ENCODE peak calls at places on chromosomes 6 and 20, in seven cellular contexts. One of them, this sample, is unnamed.

GRCh38 chr6:80003841-80004198 is 629 bp upstream of the TTK start:
- DNase-seq in omental fat pad: no peak
- DNase-seq in Right ventricle myocardium inferior: peak; percentile 60
- DNase-seq in stimulated activated CD4-positive, alpha-beta T cell treated with anti-CD3 and anti-CD28 coated beads, Interleukin-1b, Interleukin-23, amount 100 ng/mL, for 48 hours: peak; percentile 8
- DNase-seq in ecto neural progenitor cell: peak; percentile 52
- DNase-seq in NCI-H2171 treated with DMSO at 0.1 percent for 48 hours: peak; percentile 87
- DNase-seq in right cardiac atrium: peak; percentile 61
- DNase-seq in this sample: no peak

GRCh38 chr6:147040041-147040440 is 164.2 kb upstream of the STXBP5 start:
- DNase-seq in omental fat pad: no peak
- DNase-seq in Right ventricle myocardium inferior: no peak
- DNase-seq in stimulated activated CD4-positive, alpha-beta T cell treated with anti-CD3 and anti-CD28 coated beads, Interleukin-1b, Interleukin-23, amount 100 ng/mL, for 48 hours: no peak
- DNase-seq in ecto neural progenitor cell: no peak
- DNase-seq in NCI-H2171 treated with DMSO at 0.1 percent for 48 hours: no peak
- DNase-seq in right cardiac atrium: no peak
- DNase-seq in this sample: no peak

GRCh38 chr20:59631751-59632380 is 27.5 kb downstream of the PHACTR3 start:
- DNase-seq in omental fat pad: no peak
- DNase-seq in Right ventricle myocardium inferior: no peak
- DNase-seq in stimulated activated CD4-positive, alpha-beta T cell treated with anti-CD3 and anti-CD28 coated beads, Interleukin-1b, Interleukin-23, amount 100 ng/mL, for 48 hours: no peak
- DNase-seq in ecto neural progenitor cell: no peak
- DNase-seq in NCI-H2171 treated with DMSO at 0.1 percent for 48 hours: no peak
- DNase-seq in right cardiac atrium: no peak
- DNase-seq in this sample: no peak

GRCh38 chr6:142756215-142756630 is 188.8 kb downstream of the HIVEP2 start:
- DNase-seq in omental fat pad: no peak
- DNase-seq in Right ventricle myocardium inferior: no peak
- DNase-seq in stimulated activated CD4-positive, alpha-beta T cell treated with anti-CD3 and anti-CD28 coated beads, Interleukin-1b, Interleukin-23, amount 100 ng/mL, for 48 hours: no peak
- DNase-seq in ecto neural progenitor cell: no peak
- DNase-seq in NCI-H2171 treated with DMSO at 0.1 percent for 48 hours: no peak
- DNase-seq in right cardiac atrium: peak; percentile 39
- DNase-seq in this sample: no peak

GRCh38 chr6:158536084-158536890 is 23.6 kb upstream of the TMEM181 start:
- DNase-seq in omental fat pad: peak; percentile 46
- DNase-seq in Right ventricle myocardium inferior: no peak
- DNase-seq in stimulated activated CD4-positive, alpha-beta T cell treated with anti-CD3 and anti-CD28 coated beads, Interleukin-1b, Interleukin-23, amount 100 ng/mL, for 48 hours: peak; percentile 56
- DNase-seq in ecto neural progenitor cell: peak; percentile 88
- DNase-seq in NCI-H2171 treated with DMSO at 0.1 percent for 48 hours: peak; percentile 75
- DNase-seq in right cardiac atrium: peak; percentile 92
- DNase-seq in this sample: peak; percentile 84

GRCh38 chr20:41719151-41719550 is 101.0 kb upstream of the CHD6 start:
- DNase-seq in omental fat pad: no peak
- DNase-seq in Right ventricle myocardium inferior: no peak
- DNase-seq in stimulated activated CD4-positive, alpha-beta T cell treated with anti-CD3 and anti-CD28 coated beads, Interleukin-1b, Interleukin-23, amount 100 ng/mL, for 48 hours: no peak
- DNase-seq in ecto neural progenitor cell: no peak
- DNase-seq in NCI-H2171 treated with DMSO at 0.1 percent for 48 hours: no peak
- DNase-seq in right cardiac atrium: no peak
- DNase-seq in this sample: no peak

GRCh38 chr6:129946439-129947140 is 71.8 kb upstream of the L3MBTL3 start:
- DNase-seq in omental fat pad: no peak
- DNase-seq in Right ventricle myocardium inferior: no peak
- DNase-seq in stimulated activated CD4-positive, alpha-beta T cell treated with anti-CD3 and anti-CD28 coated beads, Interleukin-1b, Interleukin-23, amount 100 ng/mL, for 48 hours: no peak
- DNase-seq in ecto neural progenitor cell: no peak
- DNase-seq in NCI-H2171 treated with DMSO at 0.1 percent for 48 hours: no peak
- DNase-seq in right cardiac atrium: no peak
- DNase-seq in this sample: no peak

GRCh38 chr6:112501705-112502104 is 154.6 kb downstream of the RFPL4B start:
- DNase-seq in omental fat pad: no peak
- DNase-seq in Right ventricle myocardium inferior: no peak
- DNase-seq in stimulated activated CD4-positive, alpha-beta T cell treated with anti-CD3 and anti-CD28 coated beads, Interleukin-1b, Interleukin-23, amount 100 ng/mL, for 48 hours: no peak
- DNase-seq in ecto neural progenitor cell: peak; percentile 72
- DNase-seq in NCI-H2171 treated with DMSO at 0.1 percent for 48 hours: peak; percentile 87
- DNase-seq in right cardiac atrium: peak; percentile 47
- DNase-seq in this sample: peak; percentile 19

GRCh38 chr20:22499475-22500174 is 84.7 kb downstream of the FOXA2 start:
- DNase-seq in omental fat pad: no peak
- DNase-seq in Right ventricle myocardium inferior: no peak
- DNase-seq in stimulated activated CD4-positive, alpha-beta T cell treated with anti-CD3 and anti-CD28 coated beads, Interleukin-1b, Interleukin-23, amount 100 ng/mL, for 48 hours: no peak
- DNase-seq in ecto neural progenitor cell: no peak
- DNase-seq in NCI-H2171 treated with DMSO at 0.1 percent for 48 hours: no peak
- DNase-seq in right cardiac atrium: no peak
- DNase-seq in this sample: no peak

GRCh38 chr6:150410906-150411305 is 42.1 kb downstream of the IYD start:
- DNase-seq in omental fat pad: no peak
- DNase-seq in Right ventricle myocardium inferior: no peak
- DNase-seq in stimulated activated CD4-positive, alpha-beta T cell treated with anti-CD3 and anti-CD28 coated beads, Interleukin-1b, Interleukin-23, amount 100 ng/mL, for 48 hours: no peak
- DNase-seq in ecto neural progenitor cell: no peak
- DNase-seq in NCI-H2171 treated with DMSO at 0.1 percent for 48 hours: no peak
- DNase-seq in right cardiac atrium: no peak
- DNase-seq in this sample: no peak

GRCh38 chr6:141105481-141105880 is 1027.2 kb upstream of the GJE1 start:
- DNase-seq in omental fat pad: no peak
- DNase-seq in Right ventricle myocardium inferior: no peak
- DNase-seq in stimulated activated CD4-positive, alpha-beta T cell treated with anti-CD3 and anti-CD28 coated beads, Interleukin-1b, Interleukin-23, amount 100 ng/mL, for 48 hours: no peak
- DNase-seq in ecto neural progenitor cell: peak; percentile 68
- DNase-seq in NCI-H2171 treated with DMSO at 0.1 percent for 48 hours: peak; percentile 46
- DNase-seq in right cardiac atrium: no peak
- DNase-seq in this sample: no peak

GRCh38 chr20:45111799-45112471 is 3.0 kb downstream of the WFDC5 start:
- DNase-seq in omental fat pad: no peak
- DNase-seq in Right ventricle myocardium inferior: no peak
- DNase-seq in stimulated activated CD4-positive, alpha-beta T cell treated with anti-CD3 and anti-CD28 coated beads, Interleukin-1b, Interleukin-23, amount 100 ng/mL, for 48 hours: no peak
- DNase-seq in ecto neural progenitor cell: no peak
- DNase-seq in NCI-H2171 treated with DMSO at 0.1 percent for 48 hours: no peak
- DNase-seq in right cardiac atrium: no peak
- DNase-seq in this sample: no peak

GRCh38 chr20:50070361-50070760 is 42.6 kb downstream of the UBE2V1 start:
- DNase-seq in omental fat pad: no peak
- DNase-seq in Right ventricle myocardium inferior: no peak
- DNase-seq in stimulated activated CD4-positive, alpha-beta T cell treated with anti-CD3 and anti-CD28 coated beads, Interleukin-1b, Interleukin-23, amount 100 ng/mL, for 48 hours: no peak
- DNase-seq in ecto neural progenitor cell: no peak
- DNase-seq in NCI-H2171 treated with DMSO at 0.1 percent for 48 hours: no peak
- DNase-seq in right cardiac atrium: no peak
- DNase-seq in this sample: no peak

GRCh38 chr6:112198582-112198981 is 55.8 kb downstream of the LAMA4 start:
- DNase-seq in omental fat pad: no peak
- DNase-seq in Right ventricle myocardium inferior: no peak
- DNase-seq in stimulated activated CD4-positive, alpha-beta T cell treated with anti-CD3 and anti-CD28 coated beads, Interleukin-1b, Interleukin-23, amount 100 ng/mL, for 48 hours: no peak
- DNase-seq in ecto neural progenitor cell: no peak
- DNase-seq in NCI-H2171 treated with DMSO at 0.1 percent for 48 hours: no peak
- DNase-seq in right cardiac atrium: no peak
- DNase-seq in this sample: no peak

GRCh38 chr20:5996765-5997164 is 46.3 kb downstream of the MCM8 start:
- DNase-seq in omental fat pad: no peak
- DNase-seq in Right ventricle myocardium inferior: no peak
- DNase-seq in stimulated activated CD4-positive, alpha-beta T cell treated with anti-CD3 and anti-CD28 coated beads, Interleukin-1b, Interleukin-23, amount 100 ng/mL, for 48 hours: peak; percentile 36
- DNase-seq in ecto neural progenitor cell: no peak
- DNase-seq in NCI-H2171 treated with DMSO at 0.1 percent for 48 hours: no peak
- DNase-seq in right cardiac atrium: no peak
- DNase-seq in this sample: no peak

GRCh38 chr20:366042-366718 is 14.4 kb upstream of the TRIB3 start:
- DNase-seq in omental fat pad: no peak
- DNase-seq in Right ventricle myocardium inferior: no peak
- DNase-seq in stimulated activated CD4-positive, alpha-beta T cell treated with anti-CD3 and anti-CD28 coated beads, Interleukin-1b, Interleukin-23, amount 100 ng/mL, for 48 hours: no peak
- DNase-seq in ecto neural progenitor cell: no peak
- DNase-seq in NCI-H2171 treated with DMSO at 0.1 percent for 48 hours: peak; percentile 71
- DNase-seq in right cardiac atrium: no peak
- DNase-seq in this sample: no peak

GRCh38 chr6:36695414-36695813 is 2.2 kb upstream of the RAB44 start:
- DNase-seq in omental fat pad: no peak
- DNase-seq in Right ventricle myocardium inferior: no peak
- DNase-seq in stimulated activated CD4-positive, alpha-beta T cell treated with anti-CD3 and anti-CD28 coated beads, Interleukin-1b, Interleukin-23, amount 100 ng/mL, for 48 hours: no peak
- DNase-seq in ecto neural progenitor cell: no peak
- DNase-seq in NCI-H2171 treated with DMSO at 0.1 percent for 48 hours: no peak
- DNase-seq in right cardiac atrium: no peak
- DNase-seq in this sample: no peak

GRCh38 chr6:38477680-38478260 is 162.0 kb downstream of the BTBD9 start:
- DNase-seq in omental fat pad: no peak
- DNase-seq in Right ventricle myocardium inferior: no peak
- DNase-seq in stimulated activated CD4-positive, alpha-beta T cell treated with anti-CD3 and anti-CD28 coated beads, Interleukin-1b, Interleukin-23, amount 100 ng/mL, for 48 hours: no peak
- DNase-seq in ecto neural progenitor cell: no peak
- DNase-seq in NCI-H2171 treated with DMSO at 0.1 percent for 48 hours: no peak
- DNase-seq in right cardiac atrium: no peak
- DNase-seq in this sample: no peak

GRCh38 chr6:6656287-6656686 is 67.8 kb downstream of the LY86 start:
- DNase-seq in omental fat pad: no peak
- DNase-seq in Right ventricle myocardium inferior: no peak
- DNase-seq in stimulated activated CD4-positive, alpha-beta T cell treated with anti-CD3 and anti-CD28 coated beads, Interleukin-1b, Interleukin-23, amount 100 ng/mL, for 48 hours: no peak
- DNase-seq in ecto neural progenitor cell: no peak
- DNase-seq in NCI-H2171 treated with DMSO at 0.1 percent for 48 hours: no peak
- DNase-seq in right cardiac atrium: no peak
- DNase-seq in this sample: no peak

GRCh38 chr6:21134401-21134800 is 459.1 kb upstream of the SOX4 start:
- DNase-seq in omental fat pad: no peak
- DNase-seq in Right ventricle myocardium inferior: no peak
- DNase-seq in stimulated activated CD4-positive, alpha-beta T cell treated with anti-CD3 and anti-CD28 coated beads, Interleukin-1b, Interleukin-23, amount 100 ng/mL, for 48 hours: no peak
- DNase-seq in ecto neural progenitor cell: no peak
- DNase-seq in NCI-H2171 treated with DMSO at 0.1 percent for 48 hours: no peak
- DNase-seq in right cardiac atrium: no peak
- DNase-seq in this sample: no peak

GRCh38 chr6:50791900-50792508 is 26.7 kb upstream of the TFAP2B start:
- DNase-seq in omental fat pad: no peak
- DNase-seq in Right ventricle myocardium inferior: no peak
- DNase-seq in stimulated activated CD4-positive, alpha-beta T cell treated with anti-CD3 and anti-CD28 coated beads, Interleukin-1b, Interleukin-23, amount 100 ng/mL, for 48 hours: no peak
- DNase-seq in ecto neural progenitor cell: no peak
- DNase-seq in NCI-H2171 treated with DMSO at 0.1 percent for 48 hours: peak; percentile 27
- DNase-seq in right cardiac atrium: no peak
- DNase-seq in this sample: no peak

GRCh38 chr6:5325173-5325572 is 63.9 kb downstream of the FARS2 start:
- DNase-seq in omental fat pad: no peak
- DNase-seq in Right ventricle myocardium inferior: no peak
- DNase-seq in stimulated activated CD4-positive, alpha-beta T cell treated with anti-CD3 and anti-CD28 coated beads, Interleukin-1b, Interleukin-23, amount 100 ng/mL, for 48 hours: no peak
- DNase-seq in ecto neural progenitor cell: no peak
- DNase-seq in NCI-H2171 treated with DMSO at 0.1 percent for 48 hours: no peak
- DNase-seq in right cardiac atrium: no peak
- DNase-seq in this sample: no peak

GRCh38 chr20:6075428-6076219 is 21.8 kb upstream of the LRRN4 start:
- DNase-seq in omental fat pad: no peak
- DNase-seq in Right ventricle myocardium inferior: no peak
- DNase-seq in stimulated activated CD4-positive, alpha-beta T cell treated with anti-CD3 and anti-CD28 coated beads, Interleukin-1b, Interleukin-23, amount 100 ng/mL, for 48 hours: no peak
- DNase-seq in ecto neural progenitor cell: no peak
- DNase-seq in NCI-H2171 treated with DMSO at 0.1 percent for 48 hours: peak; percentile 77
- DNase-seq in right cardiac atrium: peak; percentile 73
- DNase-seq in this sample: peak; percentile 54

GRCh38 chr6:13528777-13529343 is 41.5 kb upstream of the GFOD1 start:
- DNase-seq in omental fat pad: no peak
- DNase-seq in Right ventricle myocardium inferior: no peak
- DNase-seq in stimulated activated CD4-positive, alpha-beta T cell treated with anti-CD3 and anti-CD28 coated beads, Interleukin-1b, Interleukin-23, amount 100 ng/mL, for 48 hours: no peak
- DNase-seq in ecto neural progenitor cell: no peak
- DNase-seq in NCI-H2171 treated with DMSO at 0.1 percent for 48 hours: peak; percentile 16
- DNase-seq in right cardiac atrium: no peak
- DNase-seq in this sample: no peak

GRCh38 chr6:166046232-166046631 is 121.4 kb downstream of the TBXT start:
- DNase-seq in omental fat pad: no peak
- DNase-seq in Right ventricle myocardium inferior: no peak
- DNase-seq in stimulated activated CD4-positive, alpha-beta T cell treated with anti-CD3 and anti-CD28 coated beads, Interleukin-1b, Interleukin-23, amount 100 ng/mL, for 48 hours: no peak
- DNase-seq in ecto neural progenitor cell: no peak
- DNase-seq in NCI-H2171 treated with DMSO at 0.1 percent for 48 hours: no peak
- DNase-seq in right cardiac atrium: no peak
- DNase-seq in this sample: no peak

GRCh38 chr6:148199584-148199983 is 143.1 kb upstream of the SASH1 start:
- DNase-seq in omental fat pad: no peak
- DNase-seq in Right ventricle myocardium inferior: no peak
- DNase-seq in stimulated activated CD4-positive, alpha-beta T cell treated with anti-CD3 and anti-CD28 coated beads, Interleukin-1b, Interleukin-23, amount 100 ng/mL, for 48 hours: no peak
- DNase-seq in ecto neural progenitor cell: no peak
- DNase-seq in NCI-H2171 treated with DMSO at 0.1 percent for 48 hours: no peak
- DNase-seq in right cardiac atrium: no peak
- DNase-seq in this sample: no peak

GRCh38 chr6:90355965-90356364 is 59.3 kb upstream of the BACH2 start:
- DNase-seq in omental fat pad: no peak
- DNase-seq in Right ventricle myocardium inferior: peak; percentile 55
- DNase-seq in stimulated activated CD4-positive, alpha-beta T cell treated with anti-CD3 and anti-CD28 coated beads, Interleukin-1b, Interleukin-23, amount 100 ng/mL, for 48 hours: no peak
- DNase-seq in ecto neural progenitor cell: no peak
- DNase-seq in NCI-H2171 treated with DMSO at 0.1 percent for 48 hours: no peak
- DNase-seq in right cardiac atrium: peak; percentile 44
- DNase-seq in this sample: peak; percentile 52

GRCh38 chr6:142223938-142224337 is 76.9 kb downstream of the VTA1 start:
- DNase-seq in omental fat pad: no peak
- DNase-seq in Right ventricle myocardium inferior: no peak
- DNase-seq in stimulated activated CD4-positive, alpha-beta T cell treated with anti-CD3 and anti-CD28 coated beads, Interleukin-1b, Interleukin-23, amount 100 ng/mL, for 48 hours: no peak
- DNase-seq in ecto neural progenitor cell: no peak
- DNase-seq in NCI-H2171 treated with DMSO at 0.1 percent for 48 hours: peak; percentile 34
- DNase-seq in right cardiac atrium: no peak
- DNase-seq in this sample: no peak

This sample was measured in ovary.